ENCODE peak calls at places on chromosomes 3 and 15, in eight cellular contexts. O is epithelial cell of esophagus, E is suprapubic skin, H is adrenal gland, C is colonic mucosa, A is spleen, L is brain microvascular endothelial cell, J is AG09309. N is an unnamed sample.

GRCh38 chr15:69288531-69289311 is 10.0 kb upstream of the PAQR5 start:
- DNase-seq in O (peak; percentile 77), E (no peak), H (no peak), C (no peak), A (no peak), L (no peak), J (no peak), N (no peak)

GRCh38 chr3:138907541-138907940 is 39.4 kb downstream of the FOXL2 start:
- DNase-seq in O (no peak), E (no peak), H (no peak), C (no peak), A (no peak), L (no peak), J (no peak), N (no peak)

GRCh38 chr3:105791919-105792786 is 76.7 kb downstream of the CBLB start:
- DNase-seq in O (peak; percentile 87), E (peak; percentile 89), H (peak; percentile 92), C (peak; percentile 27), A (no peak), L (peak; percentile 99), J (peak; percentile 85), N (no peak)

GRCh38 chr3:51585871-51586270 is 47.4 kb downstream of the RAD54L2 start:
- DNase-seq in O (no peak), E (no peak), H (no peak), C (no peak), A (no peak), L (no peak), J (no peak), N (no peak)

GRCh38 chr3:97689962-97690361 is 74.6 kb upstream of the ARL6 start:
- DNase-seq in O (no peak), E (no peak), H (no peak), C (no peak), A (no peak), L (no peak), J (no peak), N (no peak)

GRCh38 chr3:172673210-172673679 is 37.6 kb downstream of the NCEH1 start:
- DNase-seq in O (peak; percentile 90), E (no peak), H (peak; percentile 72), C (peak; percentile 89), A (no peak), L (peak; percentile 78), J (peak; percentile 37), N (no peak)

GRCh38 chr15:59689626-59690236 is 611 bp upstream of the BNIP2 start:
- DNase-seq in O (peak; percentile 84), E (peak; percentile 95), H (peak; percentile 92), C (peak; percentile 94), A (peak; percentile 93), L (peak; percentile 77), J (no peak), N (no peak)

GRCh38 chr3:61929631-61930030 is 368.3 kb downstream of the PTPRG start:
- DNase-seq in O (no peak), E (no peak), H (no peak), C (no peak), A (no peak), L (no peak), J (no peak), N (no peak)

GRCh38 chr3:48268936-48269551 is 28.1 kb downstream of the ZNF589 start:
- DNase-seq in O (peak; percentile 76), E (no peak), H (no peak), C (peak; percentile 48), A (no peak), L (no peak), J (no peak), N (no peak)

GRCh38 chr3:73056365-73057150 is 4.9 kb upstream of the EBLN2 start:
- DNase-seq in O (peak; percentile 63), E (no peak), H (no peak), C (no peak), A (no peak), L (no peak), J (peak; percentile 25), N (peak; percentile 30)
- TF ChIP-seq CTCF in O (peak; percentile 48), E (peak; percentile 23), H (peak; percentile 61), C (peak; percentile 35), A (peak; percentile 20), L (peak; percentile 37), J (peak; percentile 43), N (peak; percentile 65)

GRCh38 chr15:51842852-51843737 is 13.6 kb downstream of the TMOD3 start:
- DNase-seq in O (peak; percentile 97), E (no peak), H (no peak), C (no peak), A (no peak), L (peak; percentile 45), J (no peak), N (peak; percentile 79)

GRCh38 chr15:51846463-51847230 is 17.2 kb downstream of the TMOD3 start:
- DNase-seq in O (peak; percentile 89), E (no peak), H (peak; percentile 29), C (no peak), A (no peak), L (peak; percentile 64), J (no peak), N (no peak)

GRCh38 chr15:51844747-51845426 is 15.4 kb downstream of the TMOD3 start:
- DNase-seq in O (no peak), E (no peak), H (no peak), C (no peak), A (no peak), L (no peak), J (no peak), N (no peak)

GRCh38 chr15:51848811-51849210 is 19.4 kb downstream of the TMOD3 start:
- DNase-seq in O (no peak), E (no peak), H (no peak), C (no peak), A (no peak), L (no peak), J (no peak), N (no peak)

DNA sequence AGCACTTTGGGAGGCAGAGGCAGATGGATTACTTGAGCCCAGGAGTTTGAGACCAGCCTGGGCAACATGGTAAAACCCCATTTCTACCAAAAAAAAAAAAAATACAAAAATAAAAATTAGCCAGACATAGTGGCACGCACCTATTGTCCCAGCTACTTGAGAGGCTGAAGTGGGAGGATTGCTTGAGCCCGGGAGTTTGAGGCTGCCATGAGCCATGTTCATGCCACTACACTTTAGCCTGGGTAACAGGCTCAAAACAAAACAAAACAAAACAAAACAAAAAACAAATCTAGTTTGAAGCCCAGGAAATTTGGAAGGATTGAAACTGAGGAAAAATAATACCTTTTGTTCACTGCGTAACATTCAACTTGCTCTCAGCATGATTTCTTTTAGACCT is 16.6 kb downstream of the TMOD3 start:
- DNase-seq in O (no peak), E (no peak), H (no peak), C (no peak), A (no peak), L (peak; percentile 22), J (no peak), N (no peak)
- H3K4me3 ChIP-seq in O (no peak overlapping the region), E (no peak overlapping the region), H (no peak overlapping the region), C (no peak overlapping the region), A (no peak overlapping the region), L (no peak overlapping the region), J (no peak overlapping the region), N (no peak overlapping the region)

GRCh38 chr3:118629821-118630220 is 404.8 kb downstream of the IGSF11 start:
- DNase-seq in O (no peak), E (no peak), H (no peak), C (no peak), A (no peak), L (no peak), J (no peak), N (no peak)

DNA sequence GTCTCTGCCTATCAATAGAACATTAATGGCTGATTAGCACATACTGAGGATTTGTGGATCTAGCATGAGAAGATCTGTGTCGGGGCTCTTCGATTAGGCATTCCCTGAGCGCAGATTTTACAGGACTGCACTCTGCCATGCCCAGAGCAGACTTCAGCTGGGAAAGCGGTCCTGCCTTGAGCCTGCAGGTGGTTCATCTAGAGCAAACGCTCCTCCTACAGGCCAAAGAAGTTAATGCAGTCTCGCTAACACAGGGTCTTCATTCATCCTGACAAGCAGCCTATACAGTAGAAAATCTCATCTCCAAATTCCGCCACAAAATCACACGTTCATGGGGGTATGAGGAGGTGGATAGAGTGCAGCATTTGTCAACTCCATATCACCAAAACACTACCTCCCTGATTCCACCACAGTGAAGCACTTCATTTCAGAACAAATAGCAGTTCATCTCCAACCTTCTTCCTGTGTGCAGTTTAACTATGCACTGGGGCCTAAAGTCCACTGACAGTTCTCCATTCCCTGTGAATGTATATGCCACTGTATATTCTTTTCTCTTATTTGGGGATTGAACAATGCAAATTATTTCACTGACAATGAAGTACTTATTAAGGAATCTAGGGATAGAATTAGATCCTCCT is 405.8 kb downstream of the IGSF11 start:
- DNase-seq in O (peak; percentile 79), E (no peak), H (peak; percentile 75), C (peak; percentile 67), A (no peak), L (peak; percentile 33), J (no peak), N (peak; percentile 6)
- TF ChIP-seq CTCF in O (peak; percentile 97), E (peak; percentile 56), H (peak; percentile 77), C (peak; percentile 73), A (peak; percentile 8), L (peak; percentile 72), J (peak; percentile 16), N (peak; percentile 88)

GRCh38 chr15:68197661-68198437 is 7.3 kb downstream of the CALML4 start:
- DNase-seq in O (no peak), E (no peak), H (no peak), C (no peak), A (no peak), L (no peak), J (no peak), N (no peak)

GRCh38 chr15:68201153-68201878 is 3.8 kb downstream of the CALML4 start:
- DNase-seq in O (no peak), E (no peak), H (no peak), C (no peak), A (no peak), L (no peak), J (no peak), N (no peak)

GRCh38 chr15:68199340-68199739 is 5.8 kb downstream of the CALML4 start:
- DNase-seq in O (no peak), E (no peak), H (no peak), C (no peak), A (no peak), L (no peak), J (no peak), N (no peak)

GRCh38 chr15:68201879-68202261 is 3.3 kb downstream of the CALML4 start:
- DNase-seq in O (no peak), E (no peak), H (no peak), C (no peak), A (no peak), L (no peak), J (no peak), N (no peak)

DNA sequence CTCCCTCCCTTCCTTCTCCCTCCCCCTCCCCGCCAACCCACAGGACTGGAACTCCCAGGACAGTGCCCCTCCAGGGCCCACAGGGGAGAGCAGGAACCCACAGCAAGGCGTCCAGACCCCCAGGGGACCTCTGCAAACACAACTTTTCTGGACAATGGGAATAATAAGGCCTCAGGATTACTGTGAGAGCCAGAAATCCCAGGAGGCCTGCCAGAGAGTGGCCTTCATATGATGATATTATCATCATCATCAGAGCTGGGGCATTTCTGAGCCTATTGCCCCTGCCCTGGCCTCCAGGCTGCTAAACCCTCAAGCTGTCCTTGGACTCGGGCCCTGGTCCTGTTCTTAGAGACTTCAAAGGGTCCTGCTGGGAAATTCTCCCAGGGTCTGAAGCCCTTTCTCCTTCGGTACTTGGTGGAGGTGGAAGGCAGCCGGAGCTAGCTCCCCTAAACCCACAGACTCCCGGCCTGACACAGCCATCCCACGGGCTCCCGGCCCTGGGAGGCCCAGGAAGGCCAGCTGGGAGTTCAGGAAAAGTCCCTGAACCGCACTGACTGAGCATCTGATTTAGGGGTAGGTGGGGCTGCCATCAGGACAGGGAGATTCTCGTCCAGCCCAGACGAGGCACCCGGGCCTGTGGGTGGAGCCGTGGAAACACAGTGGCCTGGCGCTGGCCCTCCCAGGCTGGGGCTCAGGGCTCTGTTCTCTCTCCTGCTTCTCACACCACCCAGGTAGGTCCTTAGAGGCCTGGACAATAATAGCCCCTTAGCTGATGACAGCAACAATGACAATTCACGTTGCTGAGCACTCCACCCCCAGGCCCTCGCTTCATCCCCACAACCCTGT is 4.9 kb downstream of the CALML4 start:
- DNase-seq in O (no peak), E (no peak), H (peak; percentile 69), C (no peak), A (no peak), L (no peak), J (no peak), N (no peak)
- H3K4me3 ChIP-seq in O (no peak overlapping the region), E (no peak overlapping the region), H (no peak overlapping the region), C (no peak overlapping the region), A (no peak overlapping the region), L (no peak overlapping the region), J (no peak overlapping the region), N (no peak overlapping the region)

N was measured in epithelial cell of proximal tubule.